ENCODE peak calls at places on chromosomes 13 and 19, in five cellular contexts. N is fibroblast of lung; T is endodermal cell; V is choroid plexus epithelial cell; I is stimulated activated CD4-positive, alpha-beta T cell treated with anti-CD3 and anti-CD28 coated beads, Interleukin-2, amount 100 ng/mL, for 48 hours. P is an unnamed sample.

GRCh38 chr13:113119166-113119821 is 3.3 kb upstream of the F10 start:
- DNase-seq in N (no peak), T (no peak), V (no peak), I (no peak), P (no peak)

GRCh38 chr13:50448535-50448981 is 394.9 kb downstream of the DLEU7 start:
- DNase-seq in N (no peak), T (no peak), V (no peak), I (no peak), P (no peak)

GRCh38 chr13:65339236-65339635 is 1890.9 kb downstream of the PCDH9 start:
- DNase-seq in N (peak), T (no peak), V (peak), I (no peak), P (no peak)

GRCh38 chr13:71360041-71360440 is 507.0 kb downstream of the DACH1 start:
- DNase-seq in N (peak), T (no peak), V (peak), I (no peak), P (no peak)

GRCh38 chr19:18208098-18208951 is 4.5 kb upstream of the RAB3A start:
- DNase-seq in N (peak), T (peak), V (peak), I (peak), P (no peak)

GRCh38 chr19:50705422-50706019 is 14.1 kb downstream of the SHANK1 start:
- DNase-seq in N (peak), T (peak), V (peak), I (peak), P (peak)

GRCh38 chr19:48713041-48713863 is 6.3 kb downstream of the MAMSTR start:
- DNase-seq in N (peak), T (peak), V (peak), I (no peak), P (peak)

GRCh38 chr13:29543230-29544215 is 52.0 kb downstream of the SLC7A1 start:
- DNase-seq in N (peak), T (peak), V (peak), I (peak), P (no peak)

GRCh38 chr13:49820591-49821215 is 28.2 kb upstream of the KPNA3 start:
- DNase-seq in N (no peak), T (no peak), V (no peak), I (no peak), P (no peak)

GRCh38 chr13:72960541-72960940 is 98.3 kb upstream of the KLF5 start:
- DNase-seq in N (no peak), T (no peak), V (no peak), I (no peak), P (no peak)

GRCh38 chr13:106562301-106562700 is 5.6 kb downstream of the ARGLU1 start:
- DNase-seq in N (no peak), T (no peak), V (no peak), I (no peak), P (no peak)

GRCh38 chr13:48275507-48275906 is 28.0 kb upstream of the RB1 start:
- DNase-seq in N (no peak), T (no peak), V (no peak), I (no peak), P (no peak)

GRCh38 chr13:23516190-23516589 is 54.0 kb upstream of the TNFRSF19 start:
- DNase-seq in N (peak), T (no peak), V (peak), I (no peak), P (no peak)

GRCh38 chr13:113758651-113759524 is at the start of gene TMEM255B:
- DNase-seq in N (peak), T (peak), V (peak), I (peak), P (peak)

GRCh38 chr13:48818495-48818961 is 157.2 kb upstream of the FNDC3A start:
- DNase-seq in N (peak), T (no peak), V (peak), I (no peak), P (no peak)

GRCh38 chr19:13267889-13268288 is 117.7 kb downstream of the IER2 start:
- DNase-seq in N (no peak), T (no peak), V (no peak), I (no peak), P (no peak)

GRCh38 chr13:25881946-25882574 is 169.8 kb downstream of the SHISA2 start:
- DNase-seq in N (peak), T (peak), V (peak), I (no peak), P (no peak)

GRCh38 chr19:35206855-35207254 is 21.7 kb downstream of the FAM187B start:
- DNase-seq in N (no peak), T (no peak), V (no peak), I (no peak), P (no peak)

GRCh38 chr19:38647966-38648788 is 728 bp downstream of the ACTN4 start:
- DNase-seq in N (no peak), T (peak), V (no peak), I (no peak), P (no peak)

GRCh38 chr19:47226426-47227346 is 4.3 kb downstream of the BBC3 start:
- DNase-seq in N (peak), T (no peak), V (peak), I (no peak), P (peak)

GRCh38 chr13:84810781-84811180 is 928.5 kb upstream of the SLITRK1 start:
- DNase-seq in N (no peak), T (no peak), V (no peak), I (no peak), P (no peak)

GRCh38 chr19:13977803-13978202 is 25.5 kb downstream of the DCAF15 start:
- DNase-seq in N (no peak), T (no peak), V (no peak), I (no peak), P (no peak)

GRCh38 chr19:6065685-6066365 is 44.5 kb downstream of the RFX2 start:
- DNase-seq in N (peak), T (peak), V (no peak), I (peak), P (peak)

GRCh38 chr13:22061371-22061805 is 390.5 kb downstream of the FGF9 start:
- DNase-seq in N (no peak), T (peak), V (no peak), I (peak), P (no peak)

GRCh38 chr19:4795400-4795799 is 3.9 kb downstream of the FEM1A start:
- DNase-seq in N (peak), T (no peak), V (no peak), I (no peak), P (no peak)

GRCh38 chr19:6750062-6750461 is 10.6 kb downstream of the TRIP10 start:
- DNase-seq in N (no peak), T (no peak), V (no peak), I (no peak), P (no peak)

GRCh38 chr13:50401721-50402510 is 386.7 kb downstream of the KCNRG start:
- DNase-seq in N (peak), T (no peak), V (peak), I (no peak), P (no peak)

GRCh38 chr13:20441879-20442278 is 83.8 kb downstream of the CRYL1 start:
- DNase-seq in N (peak), T (no peak), V (no peak), I (no peak), P (no peak)

GRCh38 chr19:1171755-1172352 is 2.2 kb downstream of the SBNO2 start:
- DNase-seq in N (no peak), T (no peak), V (peak), I (no peak), P (no peak)

GRCh38 chr13:24038405-24038804 is 122.1 kb upstream of the SPATA13 start:
- DNase-seq in N (peak), T (no peak), V (peak), I (no peak), P (no peak)

GRCh38 chr13:37870489-37870845 is 895 bp upstream of the TRPC4 start:
- DNase-seq in N (no peak), T (no peak), V (no peak), I (no peak), P (no peak)

GRCh38 chr19:28710278-28710677 is 502.7 kb downstream of the UQCRFS1 start:
- DNase-seq in N (peak), T (no peak), V (peak), I (no peak), P (peak)

GRCh38 chr13:97215325-97215724 is 6.8 kb upstream of the MBNL2 start:
- DNase-seq in N (no peak), T (no peak), V (no peak), I (no peak), P (no peak)

GRCh38 chr13:66506979-66507378 is 723.2 kb downstream of the PCDH9 start:
- DNase-seq in N (no peak), T (no peak), V (peak), I (no peak), P (no peak)

GRCh38 chr19:10884273-10884672 is 12.9 kb downstream of the CARM1 start:
- DNase-seq in N (peak), T (no peak), V (peak), I (no peak), P (no peak)

GRCh38 chr13:44117351-44117750 is 237.6 kb downstream of the LACC1 start:
- DNase-seq in N (peak), T (no peak), V (peak), I (no peak), P (no peak)

GRCh38 chr13:41740479-41740878 is 220.4 kb downstream of the VWA8 start:
- DNase-seq in N (peak), T (no peak), V (peak), I (no peak), P (no peak)

P was measured in HuH-7.